ENCODE peak calls at places on chromosome 20, in seven cellular contexts. Y is neural progenitor cell, V is WTC11, G is endothelial cell, J is AG09319, W is cardiac fibroblast, E is lower leg skin. U is an unnamed sample.

GRCh38 chr20:21027569-21027968 is 78.6 kb downstream of the LINC00237 start:
- DNase-seq in E (no peak), G (peak), J (no peak), W (peak), V (peak), Y (peak), U (no peak)

GRCh38 chr20:24698706-24699206 is 229.3 kb downstream of the SYNDIG1 start:
- DNase-seq in G (no peak), E (peak), W (no peak), Y (no peak), J (no peak), V (no peak), U (no peak)

GRCh38 chr20:10555865-10556308 is 117.9 kb downstream of the JAG1 start:
- DNase-seq in W (peak), J (no peak), G (no peak), V (no peak), Y (no peak), E (no peak), U (no peak)

GRCh38 chr20:58991720-58992119 is 10.7 kb downstream of the NELFCD start:
- DNase-seq in J (no peak), Y (no peak), W (no peak), G (no peak), E (peak), V (no peak), U (no peak)

GRCh38 chr20:58700823-58701222 is 8.2 kb downstream of the NPEPL1 start:
- DNase-seq in V (peak), Y (no peak), E (peak), W (no peak), G (no peak), J (no peak), U (peak)

GRCh38 chr20:34564810-34565209 is 6.3 kb downstream of the MAP1LC3A start:
- DNase-seq in V (no peak), J (no peak), Y (no peak), E (no peak), W (no peak), G (no peak), U (no peak)

GRCh38 chr20:5316188-5317158 is at the start of gene PROKR2:
- DNase-seq in E (no peak), W (peak), G (peak), Y (peak), J (no peak), V (peak), U (no peak)

GRCh38 chr20:37231970-37232620 is 29.5 kb downstream of the GHRH start:
- DNase-seq in G (no peak), W (no peak), Y (peak), J (no peak), E (peak), V (no peak), U (no peak)

GRCh38 chr20:48597521-48598302 is 230.1 kb downstream of the PREX1 start:
- DNase-seq in Y (no peak), G (no peak), J (no peak), V (peak), E (peak), W (no peak), U (no peak)

GRCh38 chr20:3753098-3753497 is 14.5 kb downstream of the ADISSP start:
- DNase-seq in E (no peak), G (peak), W (peak), J (peak), Y (peak), V (peak), U (no peak)
- TF ChIP-seq CTCF in E (no peak), G (peak), W (peak), J (peak), Y (peak), V (peak), U (peak)

GRCh38 chr20:23349338-23350006 is 1.1 kb upstream of the NXT1 start:
- DNase-seq in V (no peak), Y (peak), E (peak), G (no peak), W (no peak), J (no peak), U (no peak)
- TF ChIP-seq CTCF in V (no peak), Y (peak), E (no peak), G (peak), W (peak), J (peak), U (peak)

DNA sequence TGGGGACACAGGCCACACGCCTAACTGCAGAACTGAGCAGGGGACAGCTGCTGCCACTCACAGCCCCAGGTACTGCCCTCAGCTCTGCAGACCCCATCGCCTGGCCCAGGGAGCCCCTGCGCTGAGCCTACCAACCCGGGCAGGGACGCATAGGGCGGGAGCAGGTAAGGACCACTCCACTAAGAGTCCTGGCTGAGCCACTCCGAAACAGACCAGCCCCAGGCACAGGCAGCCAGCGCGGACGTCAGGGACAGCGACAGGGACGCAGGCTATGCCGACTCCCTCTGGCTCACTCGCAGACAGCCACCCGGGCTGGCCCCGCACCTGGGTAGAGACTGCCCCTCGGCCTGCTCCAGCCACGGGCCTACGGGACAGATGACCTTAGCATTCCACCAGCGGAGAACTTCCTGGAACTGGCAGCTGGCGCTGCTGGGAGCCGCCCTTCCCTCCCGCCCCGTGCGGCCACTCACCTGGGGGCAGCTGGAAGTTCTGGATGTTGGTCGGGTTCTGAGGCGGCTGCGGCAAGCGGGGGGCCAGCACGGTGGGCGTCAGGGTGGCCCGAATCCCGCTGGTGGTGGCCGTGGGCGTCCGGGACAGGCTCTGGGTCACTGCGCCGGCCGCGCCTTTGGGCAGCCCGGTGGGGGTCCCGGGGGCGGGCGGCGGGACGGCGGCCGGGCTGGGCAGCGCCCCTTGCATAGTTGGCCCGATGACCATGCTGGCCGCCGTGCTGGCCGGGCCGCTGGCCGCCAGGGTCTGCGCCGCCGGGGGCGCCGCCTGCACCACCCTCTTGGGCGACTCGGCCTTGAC is 1.5 kb downstream of the TAF4 start:
- DNase-seq in W (peak), V (peak), Y (peak), G (peak), E (no peak), J (no peak), U (no peak)
- TF ChIP-seq CTCF in W (no peak), V (no peak), Y (no peak), G (no peak), E (no peak), J (no peak), U (no peak)

DNA sequence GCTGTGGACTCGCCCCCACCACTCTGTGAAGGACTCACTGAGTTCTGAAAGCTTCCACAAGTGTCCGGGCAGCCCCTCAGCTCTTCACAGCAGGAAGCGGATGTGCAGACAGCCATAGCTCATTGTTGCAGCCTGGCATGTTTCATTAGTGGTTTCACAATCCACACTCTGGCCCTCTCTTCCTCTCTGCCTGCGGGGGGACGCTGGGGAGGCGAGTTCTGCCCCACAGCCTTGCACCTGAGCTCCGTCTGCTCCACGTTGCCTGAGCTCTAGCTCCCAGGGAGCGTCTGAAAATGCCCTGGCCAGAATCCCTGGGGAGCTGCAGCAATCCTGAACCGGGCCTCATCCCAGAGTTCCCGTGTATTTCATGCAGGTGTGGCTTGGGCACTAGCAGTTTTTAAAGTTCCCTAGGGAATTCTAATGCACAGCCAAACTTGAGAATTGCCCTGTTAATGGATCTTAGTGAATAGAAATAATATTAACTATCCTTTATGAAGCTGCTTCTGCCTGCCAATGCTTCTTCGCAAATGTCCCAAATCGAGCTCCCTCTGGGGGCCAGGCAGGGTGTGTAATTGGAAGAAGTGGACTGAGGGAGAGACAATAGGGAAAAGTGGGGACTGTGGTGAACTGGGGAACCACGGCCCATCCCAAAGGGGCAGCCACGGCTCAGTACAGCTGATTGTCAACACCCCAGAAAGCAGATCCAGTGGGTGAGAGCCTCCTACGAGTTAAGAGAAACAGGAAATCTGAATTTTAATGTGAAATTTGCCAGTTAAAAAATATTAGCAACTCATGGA is 51.5 kb downstream of the CTCFL start:
- DNase-seq in V (peak), W (peak), E (no peak), G (no peak), Y (no peak), J (no peak), U (no peak)
- TF ChIP-seq CTCF in V (no peak), W (no peak), E (no peak), G (no peak), Y (no peak), J (no peak), U (no peak)

GRCh38 chr20:16241911-16242310 is 331.3 kb downstream of the KIF16B start:
- DNase-seq in J (no peak), E (no peak), G (no peak), V (no peak), Y (no peak), W (no peak), U (no peak)

GRCh38 chr20:16245879-16246278 is 327.4 kb downstream of the KIF16B start:
- DNase-seq in E (no peak), V (no peak), W (no peak), G (no peak), J (no peak), Y (no peak), U (no peak)

GRCh38 chr20:16246870-16247269 is 326.4 kb downstream of the KIF16B start:
- DNase-seq in W (no peak), V (no peak), Y (no peak), E (no peak), J (no peak), G (no peak), U (no peak)

GRCh38 chr20:16240355-16240754 is 332.9 kb downstream of the KIF16B start:
- DNase-seq in W (no peak), Y (no peak), J (no peak), G (no peak), E (no peak), V (no peak), U (no peak)

DNA sequence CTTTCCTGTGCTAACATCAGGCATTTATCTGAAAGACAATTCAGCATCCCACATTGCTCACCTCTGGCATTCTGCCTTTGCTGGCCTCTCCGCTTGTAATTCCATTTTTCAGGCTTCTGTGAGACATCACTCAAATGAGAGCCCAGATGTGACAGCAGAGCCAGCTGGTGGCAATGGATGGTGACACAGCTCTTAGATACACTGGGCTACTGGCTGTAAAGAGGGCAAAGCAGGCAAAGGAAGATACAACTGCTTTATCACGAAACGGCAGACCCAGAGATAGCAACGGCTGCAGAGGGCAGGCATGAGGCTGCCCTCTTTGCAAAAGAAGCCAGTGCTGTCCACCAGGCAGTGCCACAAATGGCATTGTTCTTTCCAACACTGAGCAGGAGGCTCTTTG is 329.8 kb downstream of the KIF16B start:
- DNase-seq in Y (no peak), V (no peak), E (no peak), G (no peak), J (no peak), W (no peak), U (no peak)
- TF ChIP-seq CTCF in Y (peak), V (no peak), E (no peak), G (no peak), J (no peak), W (no peak), U (no peak)

DNA sequence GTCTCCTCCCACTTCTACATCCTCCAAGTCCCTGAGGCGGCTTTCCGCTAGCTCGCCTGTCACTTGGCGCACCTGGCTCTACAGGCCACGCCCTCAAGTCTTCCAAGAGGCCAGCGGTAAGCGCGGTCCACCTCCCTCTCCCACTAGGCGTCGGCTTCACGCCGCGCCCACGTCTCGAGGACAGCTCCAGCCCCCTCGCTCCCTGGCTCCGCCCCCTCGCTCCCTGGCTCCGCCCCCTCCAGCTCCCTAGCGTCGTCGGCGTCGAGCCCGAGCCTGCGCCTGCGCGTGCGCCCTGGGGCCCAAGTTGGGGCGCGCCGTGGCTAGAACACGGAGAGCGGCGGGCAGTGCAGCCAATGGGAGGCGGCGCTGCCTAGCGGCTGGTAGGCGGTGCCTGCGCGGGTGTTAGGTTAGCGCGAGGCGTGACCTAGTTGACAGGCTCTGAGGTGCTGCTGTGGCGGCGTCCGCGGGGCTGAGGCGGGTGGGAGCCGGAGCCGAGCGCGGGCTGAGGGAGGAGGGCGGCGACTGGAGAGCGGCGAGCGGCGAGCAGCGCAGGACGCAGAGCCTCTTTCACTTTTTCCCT is at the start of gene MACROD2:
- DNase-seq in V (peak), W (peak), Y (peak), G (peak), J (peak), E (peak), U (peak)
- TF ChIP-seq CTCF in V (no peak), W (no peak), Y (no peak), G (no peak), J (no peak), E (no peak), U (no peak)